ENCODE peak calls at places on chromosomes 12 and 14, in ten cellular contexts. X, Q, K, B, I, M, V, Y, E and C are unnamed samples.

GRCh38 chr14:64966976-64967375 is 5.2 kb downstream of the RAB15 start:
- DNase-seq in X (no peak), Q (no peak), K (peak; percentile 74), B (no peak), I (peak; percentile 78), M (no peak), V (no peak), Y (no peak), E (peak; percentile 61), C (no peak)

GRCh38 chr14:81137316-81137715 is 83.4 kb downstream of the GTF2A1 start:
- DNase-seq in X (no peak), Q (no peak), K (peak; percentile 88), B (no peak), I (no peak), M (no peak), V (peak; percentile 75), Y (no peak), E (no peak), C (no peak)

GRCh38 chr12:122382919-122383350 is 39.5 kb downstream of the CLIP1 start:
- DNase-seq in X (no peak), Q (no peak), K (no peak), B (no peak), I (no peak), M (no peak), V (no peak), Y (no peak), E (no peak), C (no peak)

GRCh38 chr14:32010561-32011188 is 66.4 kb upstream of the ARHGAP5 start:
- DNase-seq in X (no peak), Q (no peak), K (peak; percentile 68), B (no peak), I (no peak), M (no peak), V (peak; percentile 38), Y (no peak), E (no peak), C (no peak)

GRCh38 chr12:24488906-24489619 is 459.8 kb downstream of the BCAT1 start:
- DNase-seq in X (no peak), Q (no peak), K (no peak), B (no peak), I (no peak), M (no peak), V (no peak), Y (no peak), E (no peak), C (no peak)

GRCh38 chr12:11727133-11727664 is 77.7 kb downstream of the ETV6 start:
- DNase-seq in X (no peak), Q (no peak), K (no peak), B (no peak), I (no peak), M (no peak), V (no peak), Y (no peak), E (no peak), C (no peak)

GRCh38 chr14:77008541-77008940 is 20.0 kb downstream of the IRF2BPL start:
- DNase-seq in X (no peak), Q (no peak), K (no peak), B (no peak), I (no peak), M (no peak), V (no peak), Y (no peak), E (no peak), C (no peak)

GRCh38 chr12:88309546-88309945 is 167.4 kb downstream of the TMTC3 start:
- DNase-seq in X (no peak), Q (no peak), K (peak; percentile 56), B (no peak), I (no peak), M (no peak), V (peak; percentile 48), Y (no peak), E (no peak), C (no peak)

GRCh38 chr12:41514050-41514449 is 325.9 kb downstream of the PDZRN4 start:
- DNase-seq in X (peak; percentile 15), Q (no peak), K (no peak), B (no peak), I (no peak), M (no peak), V (no peak), Y (no peak), E (no peak), C (no peak)

GRCh38 chr14:73269729-73270651 is 32.7 kb downstream of the PAPLN start:
- DNase-seq in X (peak; percentile 61), Q (peak; percentile 74), K (peak; percentile 41), B (peak; percentile 37), I (no peak), M (no peak), V (peak; percentile 21), Y (peak; percentile 67), E (peak; percentile 46), C (no peak)

GRCh38 chr12:127963926-127964325 is 303.0 kb upstream of the TMEM132C start:
- DNase-seq in X (no peak), Q (no peak), K (no peak), B (no peak), I (no peak), M (no peak), V (peak; percentile 16), Y (no peak), E (no peak), C (no peak)

GRCh38 chr12:6752931-6753771 is at the start of gene MLF2:
- DNase-seq in X (peak; percentile 96), Q (peak; percentile 99), K (peak; percentile 99), B (peak; percentile 100), I (peak; percentile 98), M (peak; percentile 85), V (peak; percentile 99), Y (peak; percentile 98), E (peak; percentile 98), C (peak; percentile 99)
- TF ChIP-seq CTCF in X (no peak), Q (no peak), K (no peak), B (peak; percentile 99), I (peak; percentile 90), M (peak; percentile 92), V (no peak), Y (peak; percentile 93), E (peak; percentile 98), C (peak; percentile 96)

DNA sequence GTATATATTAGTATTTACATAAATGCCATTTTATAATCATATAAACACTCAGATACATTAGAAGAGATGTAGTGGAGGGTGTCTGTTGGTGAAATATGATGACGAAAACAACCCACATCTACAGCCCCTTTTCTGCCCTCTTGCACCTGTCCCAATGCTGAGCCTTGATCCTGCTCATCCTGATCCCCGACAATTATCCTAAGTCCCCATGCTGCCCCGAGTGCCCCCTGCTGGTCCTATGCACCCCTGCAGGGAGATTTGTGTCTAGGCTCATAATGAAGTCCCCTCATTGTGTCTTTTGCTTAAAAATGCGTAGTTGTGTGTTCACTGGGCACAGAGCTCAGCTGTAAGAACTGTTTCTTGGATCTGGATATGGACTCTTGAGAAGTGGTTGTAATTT is 554.5 kb downstream of the TMEM121 start:
- DNase-seq in X (no peak), Q (no peak), K (no peak), B (no peak), I (no peak), M (no peak), V (no peak), Y (no peak), E (no peak), C (no peak)
- TF ChIP-seq CTCF in X (no peak), Q (no peak), K (no peak), B (no peak), I (no peak), M (no peak), V (no peak), Y (no peak), E (no peak), C (no peak)

DNA sequence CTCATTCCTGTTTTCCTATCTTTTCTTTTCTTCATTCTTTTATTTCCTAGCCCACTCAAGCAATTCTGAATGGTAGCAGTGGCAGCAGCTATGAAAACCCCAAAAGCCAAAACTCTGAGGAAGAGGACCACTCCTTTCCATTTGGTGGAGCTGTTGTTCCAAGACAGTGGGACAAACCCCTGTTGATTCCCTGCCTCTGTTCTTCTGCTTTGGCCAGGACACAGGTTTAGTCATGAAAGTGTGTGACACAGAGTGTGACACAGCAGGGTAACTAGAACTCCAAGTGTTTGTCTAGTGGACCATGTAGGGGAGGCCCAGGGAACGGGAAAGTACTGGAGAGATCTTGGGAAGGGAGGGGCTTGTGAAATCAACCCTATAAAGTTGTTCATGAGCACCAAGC is 71.1 kb downstream of the PTCSC3 start:
- DNase-seq in X (peak; percentile 20), Q (no peak), K (peak; percentile 59), B (no peak), I (peak; percentile 23), M (no peak), V (no peak), Y (no peak), E (peak; percentile 30), C (no peak)
- TF ChIP-seq CTCF in X (no peak), Q (no peak), K (peak; percentile 47), B (peak; percentile 33), I (no peak), M (no peak), V (peak; percentile 15), Y (no peak), E (no peak), C (peak; percentile 20)

GRCh38 chr12:117606945-117607344 is 245.5 kb upstream of the NOS1 start:
- DNase-seq in X (no peak), Q (no peak), K (no peak), B (no peak), I (no peak), M (no peak), V (no peak), Y (no peak), E (no peak), C (no peak)

GRCh38 chr12:117606024-117606423 is 244.6 kb upstream of the NOS1 start:
- DNase-seq in X (no peak), Q (no peak), K (no peak), B (no peak), I (no peak), M (no peak), V (no peak), Y (no peak), E (no peak), C (no peak)

GRCh38 chr12:117607778-117608177 is 246.4 kb upstream of the NOS1 start:
- DNase-seq in X (peak; percentile 14), Q (no peak), K (no peak), B (no peak), I (no peak), M (no peak), V (no peak), Y (no peak), E (no peak), C (no peak)

GRCh38 chr12:117599849-117600248 is 238.4 kb upstream of the NOS1 start:
- DNase-seq in X (no peak), Q (no peak), K (no peak), B (no peak), I (peak; percentile 80), M (no peak), V (no peak), Y (no peak), E (no peak), C (no peak)

DNA sequence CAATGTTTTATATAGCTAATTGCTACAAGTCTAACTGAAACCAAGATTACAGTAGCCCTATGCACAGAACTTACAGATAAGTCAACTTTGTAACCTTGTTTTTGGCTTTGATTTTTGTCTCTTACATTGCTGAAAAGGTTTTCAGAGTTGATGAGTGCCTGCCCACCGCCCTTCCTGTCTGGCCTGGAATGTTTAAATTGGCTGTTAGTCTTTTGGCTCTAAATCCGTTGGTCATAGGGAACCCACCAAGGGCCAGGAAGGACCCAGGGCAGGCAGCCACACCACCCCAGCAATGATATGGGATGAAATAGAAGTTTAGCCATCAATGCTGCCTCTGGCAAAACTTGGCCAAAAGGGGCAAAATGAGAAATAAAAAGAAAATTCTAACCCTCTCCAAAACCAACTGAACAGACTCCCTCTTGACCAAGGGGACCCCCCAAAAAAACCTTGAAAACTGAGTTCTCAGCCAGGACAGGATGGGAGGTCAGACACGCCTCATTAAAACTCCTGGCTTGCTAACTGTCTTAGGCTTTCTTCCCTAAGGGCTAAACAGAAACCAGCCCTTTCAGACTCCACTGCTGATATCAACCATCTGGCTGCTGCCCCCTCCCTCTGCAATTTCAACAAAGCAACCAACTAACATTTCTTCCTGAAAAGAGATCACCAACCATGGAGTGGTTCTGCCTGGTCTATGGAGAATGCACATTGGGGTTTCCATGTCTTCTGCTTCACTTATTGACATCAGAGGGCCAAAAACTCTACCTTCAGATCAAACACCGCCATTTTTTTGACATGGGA is 242.1 kb upstream of the NOS1 start:
- DNase-seq in X (peak; percentile 24), Q (no peak), K (no peak), B (no peak), I (no peak), M (no peak), V (no peak), Y (no peak), E (no peak), C (no peak)
- TF ChIP-seq CTCF in X (no peak), Q (no peak), K (no peak), B (no peak), I (no peak), M (no peak), V (no peak), Y (no peak), E (no peak), C (peak; percentile 31)